ENCODE peak calls at places on chromosomes 7 and 10, in six cellular contexts. One of them, this sample, is unnamed. For H3K4me1, the result is how much of the 10 kb centered on the place peaks cover.

GRCh38 chr10:22338260-22338894 is 6.9 kb upstream of the SPAG6 start:
- DNase-seq in uterus: no peak
- DNase-seq in hepatocyte: no peak
- DNase-seq in spleen: no peak
- DNase-seq in right atrium auricular region: no peak
- DNase-seq in fibroblast of lung: no peak
- DNase-seq in this sample: no peak

GRCh38 chr7:50826371-50827172 is 43.9 kb upstream of the GRB10 start:
- DNase-seq in uterus: no peak
- DNase-seq in hepatocyte: peak
- DNase-seq in spleen: no peak
- DNase-seq in right atrium auricular region: no peak
- DNase-seq in fibroblast of lung: peak
- DNase-seq in this sample: no peak

GRCh38 chr10:112958275-112958995 is 8.4 kb downstream of the TCF7L2 start:
- DNase-seq in uterus: no peak
- DNase-seq in hepatocyte: peak
- DNase-seq in spleen: no peak
- DNase-seq in right atrium auricular region: no peak
- DNase-seq in fibroblast of lung: peak
- DNase-seq in this sample: no peak

GRCh38 chr7:140564643-140565042 is 76.0 kb downstream of the DENND2A start:
- DNase-seq in uterus: no peak
- DNase-seq in hepatocyte: no peak
- DNase-seq in spleen: no peak
- DNase-seq in right atrium auricular region: no peak
- DNase-seq in fibroblast of lung: no peak
- DNase-seq in this sample: no peak

GRCh38 chr7:106138776-106139175 is 26.7 kb upstream of the SYPL1 start:
- DNase-seq in uterus: no peak
- DNase-seq in hepatocyte: no peak
- DNase-seq in spleen: no peak
- DNase-seq in right atrium auricular region: no peak
- DNase-seq in fibroblast of lung: no peak
- DNase-seq in this sample: no peak

GRCh38 chr7:11341285-11341944 is 367.7 kb downstream of the PHF14 start:
- DNase-seq in uterus: no peak
- DNase-seq in hepatocyte: peak
- DNase-seq in spleen: no peak
- DNase-seq in right atrium auricular region: no peak
- DNase-seq in fibroblast of lung: peak
- DNase-seq in this sample: no peak

GRCh38 chr7:134784251-134785049 is 5.0 kb downstream of the CALD1 start:
- DNase-seq in uterus: no peak
- DNase-seq in hepatocyte: no peak
- DNase-seq in spleen: no peak
- DNase-seq in right atrium auricular region: no peak
- DNase-seq in fibroblast of lung: no peak
- DNase-seq in this sample: no peak

GRCh38 chr10:78778446-78779338 is 290.1 kb upstream of the ZMIZ1 start:
- DNase-seq in uterus: no peak
- DNase-seq in hepatocyte: no peak
- DNase-seq in spleen: peak
- DNase-seq in right atrium auricular region: no peak
- DNase-seq in fibroblast of lung: no peak
- DNase-seq in this sample: peak

GRCh38 chr10:44959243-44960097 is at the start of gene RASSF4:
- DNase-seq in uterus: peak
- DNase-seq in hepatocyte: peak
- DNase-seq in spleen: peak
- DNase-seq in right atrium auricular region: peak
- DNase-seq in fibroblast of lung: peak
- DNase-seq in this sample: peak

GRCh38 chr10:89217057-89217990 is 10.2 kb upstream of the CH25H start:
- DNase-seq in uterus: peak
- DNase-seq in hepatocyte: peak
- DNase-seq in spleen: no peak
- DNase-seq in right atrium auricular region: peak
- DNase-seq in fibroblast of lung: peak
- DNase-seq in this sample: no peak

GRCh38 chr10:8913720-8914119 is 859.2 kb downstream of the GATA3 start:
- DNase-seq in uterus: no peak
- DNase-seq in hepatocyte: peak
- DNase-seq in spleen: no peak
- DNase-seq in right atrium auricular region: no peak
- DNase-seq in fibroblast of lung: peak
- DNase-seq in this sample: peak

GRCh38 chr10:99815611-99816010 is 33.2 kb downstream of the ABCC2 start:
- DNase-seq in uterus: no peak
- DNase-seq in hepatocyte: no peak
- DNase-seq in spleen: no peak
- DNase-seq in right atrium auricular region: no peak
- DNase-seq in fibroblast of lung: peak
- DNase-seq in this sample: no peak

GRCh38 chr7:115910541-115911164 is 119.9 kb downstream of the TFEC start:
- DNase-seq in uterus: no peak
- DNase-seq in hepatocyte: peak
- DNase-seq in spleen: no peak
- DNase-seq in right atrium auricular region: no peak
- DNase-seq in fibroblast of lung: peak
- DNase-seq in this sample: no peak

GRCh38 chr7:135169141-135169935 is 1.2 kb downstream of the CYREN start:
- DNase-seq in uterus: no peak
- DNase-seq in hepatocyte: peak
- DNase-seq in spleen: peak
- DNase-seq in right atrium auricular region: peak
- DNase-seq in fibroblast of lung: no peak
- DNase-seq in this sample: peak

GRCh38 chr10:121036431-121036830 is 185.3 kb downstream of the WDR11 start:
- DNase-seq in uterus: peak
- DNase-seq in hepatocyte: peak
- DNase-seq in spleen: no peak
- DNase-seq in right atrium auricular region: no peak
- DNase-seq in fibroblast of lung: no peak
- DNase-seq in this sample: no peak

GRCh38 chr7:31096198-31096881 is 44.2 kb downstream of the ADCYAP1R1 start:
- DNase-seq in uterus: no peak
- DNase-seq in hepatocyte: no peak
- DNase-seq in spleen: peak
- DNase-seq in right atrium auricular region: no peak
- DNase-seq in fibroblast of lung: no peak
- DNase-seq in this sample: peak

GRCh38 chr7:3598855-3599254 is 297.8 kb downstream of the SDK1 start:
- DNase-seq in uterus: no peak
- DNase-seq in hepatocyte: no peak
- DNase-seq in spleen: no peak
- DNase-seq in right atrium auricular region: no peak
- DNase-seq in fibroblast of lung: no peak
- DNase-seq in this sample: no peak

GRCh38 chr7:142959202-142959601 is 3.0 kb downstream of the KEL start:
- DNase-seq in uterus: no peak
- DNase-seq in hepatocyte: no peak
- DNase-seq in spleen: no peak
- DNase-seq in right atrium auricular region: no peak
- DNase-seq in fibroblast of lung: no peak
- DNase-seq in this sample: no peak

GRCh38 chr7:142957723-142958122 is 4.4 kb downstream of the KEL start:
- DNase-seq in uterus: no peak
- DNase-seq in hepatocyte: peak
- DNase-seq in spleen: no peak
- DNase-seq in right atrium auricular region: no peak
- DNase-seq in fibroblast of lung: no peak
- DNase-seq in this sample: no peak

GRCh38 chr7:142956951-142957623 is 5.1 kb downstream of the KEL start:
- DNase-seq in uterus: no peak
- DNase-seq in hepatocyte: peak
- DNase-seq in spleen: no peak
- DNase-seq in right atrium auricular region: no peak
- DNase-seq in fibroblast of lung: no peak
- DNase-seq in this sample: no peak

GRCh38 chr7:142950235-142950634 is 11.0 kb downstream of the LLCFC1 start:
- DNase-seq in uterus: no peak
- DNase-seq in hepatocyte: no peak
- DNase-seq in spleen: no peak
- DNase-seq in right atrium auricular region: no peak
- DNase-seq in fibroblast of lung: no peak
- DNase-seq in this sample: no peak

DNA sequence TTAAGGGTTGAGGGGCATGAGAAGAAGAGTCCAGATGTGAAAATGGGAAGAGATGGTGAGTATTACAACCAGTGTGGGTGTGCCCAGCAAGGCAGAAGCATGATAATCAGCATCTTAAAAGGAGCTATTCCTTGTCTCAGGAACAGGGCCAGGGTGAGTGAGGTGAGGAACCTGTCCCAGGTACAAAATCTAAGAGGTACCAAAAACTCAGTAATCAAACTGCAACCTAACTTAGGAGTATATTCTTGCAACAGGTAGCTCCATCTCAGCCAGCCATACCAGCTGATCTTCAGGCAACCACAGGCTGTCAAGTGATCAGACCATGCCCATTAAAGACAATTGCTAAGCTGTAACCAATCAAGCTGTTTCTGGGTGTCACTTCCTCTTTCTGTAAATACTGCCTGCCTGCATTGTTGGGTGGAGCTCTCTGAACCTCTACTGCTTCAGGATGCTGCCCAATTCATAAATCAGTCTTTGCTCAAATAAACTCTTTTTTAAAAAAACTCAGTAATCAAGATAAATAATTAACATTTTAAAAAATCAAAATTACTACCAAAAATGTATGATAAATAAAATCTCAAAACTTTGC is 7.4 kb downstream of the KEL start:
- DNase-seq in uterus: no peak
- DNase-seq in hepatocyte: no peak
- DNase-seq in spleen: no peak
- DNase-seq in right atrium auricular region: no peak
- DNase-seq in fibroblast of lung: no peak
- DNase-seq in this sample: no peak
- H3K4me1 ChIP-seq in uterus: under half
- H3K4me1 ChIP-seq in hepatocyte: under half
- H3K4me1 ChIP-seq in spleen: under half
- H3K4me1 ChIP-seq in right atrium auricular region: under half
- H3K4me1 ChIP-seq in fibroblast of lung: under half
- H3K4me1 ChIP-seq in this sample: under half

DNA sequence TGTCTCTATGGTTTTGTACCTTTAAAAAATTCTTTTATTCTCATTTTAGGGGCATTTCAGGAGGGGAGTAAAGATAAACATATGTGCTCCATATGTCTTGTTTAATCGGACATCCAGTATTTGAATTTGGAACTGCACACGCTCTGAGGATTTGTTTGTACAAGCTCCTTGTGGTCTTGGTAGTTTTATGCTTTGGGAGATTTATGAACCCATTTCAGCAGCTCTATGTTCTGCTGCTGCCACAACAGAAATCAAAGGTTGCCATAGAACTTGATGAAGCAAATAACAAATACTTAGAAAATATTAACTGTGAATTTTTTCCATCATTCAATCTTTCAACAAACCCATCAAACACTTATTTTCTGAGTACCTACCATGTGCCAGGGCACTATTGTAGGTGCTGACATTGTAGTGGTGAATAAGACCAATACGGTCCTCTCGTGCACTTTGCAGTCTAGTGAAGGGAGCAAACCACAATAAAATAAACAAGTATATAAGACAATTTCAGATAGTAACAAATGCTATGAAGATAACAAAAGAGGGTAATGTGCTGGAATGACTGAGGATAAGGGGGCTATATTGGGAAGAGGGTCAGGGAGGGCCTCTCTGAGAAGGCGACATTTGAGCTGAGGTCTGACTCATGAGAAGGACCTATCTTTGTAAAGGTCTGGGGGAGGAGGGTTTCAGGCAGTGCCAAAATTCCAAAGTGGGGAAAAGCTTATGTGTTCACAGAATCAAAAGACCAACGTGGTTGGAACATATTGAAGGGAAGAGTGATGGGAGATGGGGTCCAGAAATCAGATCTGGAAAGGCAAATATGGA is 30.4 kb downstream of the MYPN start:
- DNase-seq in uterus: no peak
- DNase-seq in hepatocyte: no peak
- DNase-seq in spleen: no peak
- DNase-seq in right atrium auricular region: no peak
- DNase-seq in fibroblast of lung: peak
- DNase-seq in this sample: no peak
- H3K4me1 ChIP-seq in uterus: under half
- H3K4me1 ChIP-seq in hepatocyte: under half
- H3K4me1 ChIP-seq in spleen: under half
- H3K4me1 ChIP-seq in right atrium auricular region: under half
- H3K4me1 ChIP-seq in fibroblast of lung: under half
- H3K4me1 ChIP-seq in this sample: under half

GRCh38 chr10:75107756-75108683 is 3.4 kb upstream of the SAMD8 start:
- DNase-seq in uterus: no peak
- DNase-seq in hepatocyte: no peak
- DNase-seq in spleen: no peak
- DNase-seq in right atrium auricular region: no peak
- DNase-seq in fibroblast of lung: no peak
- DNase-seq in this sample: no peak
- H3K4me1 ChIP-seq in uterus: under half
- H3K4me1 ChIP-seq in hepatocyte: under half
- H3K4me1 ChIP-seq in spleen: under half
- H3K4me1 ChIP-seq in right atrium auricular region: under half
- H3K4me1 ChIP-seq in fibroblast of lung: under half
- H3K4me1 ChIP-seq in this sample: under half

GRCh38 chr7:157347217-157347904 is 10.6 kb downstream of the DNAJB6 start:
- DNase-seq in uterus: peak
- DNase-seq in hepatocyte: peak
- DNase-seq in spleen: no peak
- DNase-seq in right atrium auricular region: peak
- DNase-seq in fibroblast of lung: peak
- DNase-seq in this sample: peak
- H3K4me1 ChIP-seq in uterus: under half
- H3K4me1 ChIP-seq in hepatocyte: under half
- H3K4me1 ChIP-seq in spleen: half or more
- H3K4me1 ChIP-seq in right atrium auricular region: under half
- H3K4me1 ChIP-seq in fibroblast of lung: under half
- H3K4me1 ChIP-seq in this sample: under half